ENCODE peak calls at places on chromosomes 1 and 21, in five cellular contexts. X, Q, D, Y and C are unnamed samples.
A peak's percentile ranks its signal among the peaks of the same experiment; 100 is the strongest.

GRCh38 chr21:31282095-31282709 is 61.9 kb downstream of the TIAM1 start:
- DNase-seq in Q (peak; percentile 15), D (peak; percentile 78), Y (no peak), X (peak; percentile 4), C (peak; percentile 91)

GRCh38 chr1:111476761-111477309 is 3.1 kb downstream of the C1orf162 start:
- DNase-seq in D (no peak), Q (no peak), Y (peak; percentile 40), X (no peak), C (no peak)

GRCh38 chr1:207818971-207819451 is 67.2 kb downstream of the CD46 start:
- DNase-seq in Q (no peak), D (no peak), X (peak; percentile 76), Y (no peak), C (no peak)

GRCh38 chr1:182301026-182301436 is 90.6 kb downstream of the GLUL start:
- DNase-seq in D (no peak), X (no peak), Y (no peak), Q (no peak), C (no peak)

GRCh38 chr1:112522621-112523020 is 13.9 kb downstream of the WNT2B start:
- DNase-seq in Q (peak; percentile 56), D (peak; percentile 86), Y (no peak), X (no peak), C (peak; percentile 70)

GRCh38 chr1:58476179-58476578 is 70.3 kb downstream of the OMA1 start:
- DNase-seq in Q (no peak), Y (no peak), D (no peak), X (no peak), C (no peak)

GRCh38 chr1:51624851-51625250 is 8.0 kb downstream of the OSBPL9 start:
- DNase-seq in Q (no peak), X (no peak), D (no peak), Y (no peak), C (no peak)

GRCh38 chr1:64093941-64094340 is 109.5 kb upstream of the UBE2U start:
- DNase-seq in X (no peak), Q (no peak), Y (no peak), D (no peak), C (no peak)

GRCh38 chr1:8858112-8858668 is 20.3 kb downstream of the ENO1 start:
- DNase-seq in Q (no peak), Y (no peak), X (no peak), D (no peak), C (no peak)

GRCh38 chr1:8314346-8315280 is 3.3 kb upstream of the SLC45A1 start:
- DNase-seq in Y (peak; percentile 73), X (peak; percentile 84), Q (peak; percentile 41), D (peak; percentile 52), C (peak; percentile 18)

GRCh38 chr1:175129997-175130648 is 62.5 kb downstream of the KIAA0040 start:
- DNase-seq in Y (no peak), X (peak; percentile 18), D (no peak), Q (no peak), C (no peak)

GRCh38 chr1:55375617-55376258 is 160.6 kb upstream of the USP24 start:
- DNase-seq in Q (no peak), X (peak; percentile 45), Y (peak; percentile 64), D (peak; percentile 13), C (no peak)

GRCh38 chr1:113035086-113035485 is 37.9 kb upstream of the LRIG2 start:
- DNase-seq in X (no peak), D (no peak), Q (no peak), Y (no peak), C (no peak)

GRCh38 chr1:239112536-239112935 is 273.8 kb upstream of the CHRM3 start:
- DNase-seq in X (no peak), D (no peak), Q (no peak), Y (no peak), C (no peak)

GRCh38 chr1:6922096-6922931 is 137.1 kb downstream of the CAMTA1 start:
- DNase-seq in X (peak; percentile 75), Q (peak; percentile 89), D (no peak), Y (no peak), C (peak; percentile 78)

GRCh38 chr1:234862944-234863515 is 253.1 kb upstream of the IRF2BP2 start:
- DNase-seq in X (peak; percentile 81), D (no peak), Y (no peak), Q (no peak), C (no peak)

GRCh38 chr1:86370627-86371026 is 25.5 kb downstream of the ODF2L start:
- DNase-seq in D (no peak), X (no peak), Y (no peak), Q (no peak), C (no peak)

GRCh38 chr21:38979271-38980196 is 173.8 kb downstream of the ETS2 start:
- DNase-seq in Q (no peak), Y (no peak), X (no peak), D (no peak), C (peak; percentile 62)

GRCh38 chr1:167554028-167554779 is 642 bp upstream of the CREG1 start:
- DNase-seq in Y (no peak), D (no peak), X (no peak), Q (no peak), C (no peak)

GRCh38 chr1:114780344-114781226 is at the start of gene SIKE1:
- DNase-seq in Y (peak; percentile 89), X (peak; percentile 97), D (peak; percentile 85), Q (peak; percentile 77), C (peak; percentile 73)

GRCh38 chr1:42332877-42333276 is 2.2 kb downstream of the FOXJ3 start:
- DNase-seq in X (no peak), D (no peak), Q (no peak), Y (no peak), C (no peak)

GRCh38 chr21:19340303-19340702 is 936.7 kb upstream of the TMPRSS15 start:
- DNase-seq in X (no peak), D (no peak), Q (no peak), Y (no peak), C (no peak)

GRCh38 chr1:8430476-8430875 is 112.6 kb downstream of the SLC45A1 start:
- DNase-seq in X (no peak), D (no peak), Y (no peak), Q (no peak), C (no peak)

GRCh38 chr1:59699227-59699847 is 115.4 kb upstream of the HOOK1 start:
- DNase-seq in Q (no peak), Y (peak; percentile 36), X (peak; percentile 33), D (no peak), C (no peak)

GRCh38 chr1:33710989-33711388 is 152.9 kb upstream of the HMGB4 start:
- DNase-seq in X (no peak), Q (no peak), Y (no peak), D (peak; percentile 15), C (peak; percentile 23)

GRCh38 chr1:159889821-159890252 is 10.1 kb downstream of the CFAP45 start:
- DNase-seq in Q (peak; percentile 80), X (peak; percentile 50), Y (peak; percentile 82), D (peak; percentile 78), C (peak; percentile 82)

GRCh38 chr1:247966520-247967204 is 1.6 kb downstream of the OR2AK2 start:
- DNase-seq in Y (peak; percentile 4), Q (no peak), X (no peak), D (no peak), C (no peak)

DNA sequence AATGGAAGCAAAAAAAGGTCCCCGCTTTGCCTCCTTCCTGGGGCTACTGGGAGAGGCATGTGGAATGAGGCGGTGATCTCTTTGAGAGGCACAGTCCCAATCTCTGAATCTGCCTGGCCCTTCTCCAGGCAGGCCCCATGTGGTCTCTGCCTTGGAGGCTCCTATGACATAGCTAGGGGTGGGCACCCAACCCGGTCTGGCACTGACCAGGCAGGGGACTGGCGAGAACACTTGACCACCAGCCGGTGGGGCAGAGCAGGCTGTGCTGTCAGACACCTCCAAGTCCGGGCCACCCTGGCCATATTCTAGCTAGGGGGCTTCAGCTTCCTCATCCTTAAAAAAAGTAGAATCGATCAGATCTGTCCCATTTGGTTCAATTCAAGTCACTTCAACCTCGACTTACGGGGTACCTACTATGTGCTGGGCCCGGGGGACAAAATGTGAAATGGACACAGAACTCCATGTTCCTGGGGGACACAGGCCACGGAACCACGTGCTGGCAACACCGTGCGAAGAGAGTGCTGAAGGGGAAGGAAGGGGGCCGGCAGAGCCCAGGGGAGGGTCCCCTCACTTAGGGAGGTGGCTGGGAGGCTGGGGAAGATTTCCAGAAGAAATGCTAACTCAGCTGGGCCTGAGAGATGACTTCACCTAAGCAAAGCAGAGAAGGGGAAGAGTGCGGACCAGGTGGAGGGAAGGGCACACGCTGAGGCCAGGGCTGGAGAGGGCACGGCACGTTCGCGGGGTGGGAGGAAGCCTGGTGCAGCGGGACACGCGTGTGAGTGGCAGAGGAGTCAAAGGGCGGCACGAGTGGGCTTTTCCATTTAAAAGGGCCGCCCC is 33.3 kb downstream of the HSPG2 start:
- DNase-seq in Q (no peak), Y (no peak), X (no peak), D (no peak), C (no peak)
- TF ChIP-seq CTCF in Q (no peak), Y (no peak), X (no peak), D (no peak), C (no peak)

DNA sequence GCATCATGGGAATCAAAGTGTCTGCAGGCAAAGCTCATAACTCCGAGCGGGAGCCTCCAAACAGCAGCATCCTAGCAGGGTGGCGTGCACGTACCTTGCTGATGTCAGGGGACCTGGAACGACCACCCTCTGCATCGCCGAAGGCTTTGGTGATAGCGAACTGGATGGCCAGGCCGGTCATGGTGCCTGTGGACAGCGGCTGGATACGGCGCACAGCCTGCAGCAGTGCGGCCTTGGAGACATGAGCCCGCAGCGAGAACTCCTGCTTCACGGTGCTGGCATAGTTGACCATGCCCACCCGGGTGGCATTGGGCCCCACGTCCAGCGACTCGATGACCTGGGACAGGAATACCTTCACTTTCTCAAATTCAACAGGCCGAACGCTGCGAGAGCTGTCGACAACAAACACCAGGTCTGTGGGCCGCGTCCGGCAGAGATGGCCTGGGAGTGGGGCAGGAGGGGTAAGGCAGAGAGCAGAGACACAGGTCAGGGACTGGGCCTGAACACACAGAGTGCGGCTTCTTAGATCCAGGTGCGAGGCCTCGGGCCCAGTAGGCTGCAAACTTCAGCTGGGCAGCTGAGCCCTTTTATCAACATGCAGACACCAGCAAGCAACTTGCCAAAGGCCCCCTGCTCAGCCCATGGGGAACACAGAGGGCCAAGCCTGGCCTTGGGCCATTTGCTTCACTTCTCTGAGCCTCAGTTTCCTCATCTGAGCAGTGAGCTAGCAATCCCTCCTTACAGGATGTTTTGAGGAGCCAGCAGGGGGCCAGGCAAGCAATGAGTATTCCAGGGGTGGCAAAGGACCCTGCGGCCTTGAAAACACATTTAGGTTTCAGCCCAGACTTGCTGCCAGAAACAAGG is 1.8 kb downstream of the MATN1 start:
- DNase-seq in X (no peak), D (no peak), Y (no peak), Q (no peak), C (no peak)
- TF ChIP-seq CTCF in X (no peak), D (no peak), Y (no peak), Q (no peak), C (no peak)

GRCh38 chr1:199399996-199400714 is 627.4 kb upstream of the NR5A2 start:
- DNase-seq in X (no peak), Y (no peak), Q (no peak), D (no peak), C (no peak)
- TF ChIP-seq CTCF in X (no peak), Y (no peak), Q (no peak), D (no peak), C (no peak)

GRCh38 chr1:202189919-202190715 is 3.5 kb upstream of the LGR6 start:
- DNase-seq in Y (no peak), Q (no peak), D (no peak), X (no peak), C (no peak)
- TF ChIP-seq CTCF in Y (no peak), Q (peak; percentile 9), D (peak; percentile 35), X (no peak), C (peak; percentile 37)